ENCODE peak calls at places on chromosomes 12 and 14, in nine cellular contexts. One of them, this sample, is unnamed.
A peak's percentile ranks its signal among the peaks of the same experiment; 100 is the strongest.

GRCh38 chr12:106107566-106107965 is 31.2 kb downstream of the NUAK1 start:
- DNase-seq in NCI-H524: no peak
- DNase-seq in activated CD8-positive, alpha-beta memory T cell treated with anti-CD3 and anti-CD28 coated beads, Interleukin-2, amount 10 ng/mL, durations not matched to agents 7 days and 5 days: no peak
- DNase-seq in uterus: no peak
- DNase-seq in hepatocyte: peak; percentile 42
- DNase-seq in NCI-H1092 treated with DMSO at 0.1 percent for 48 hours: no peak
- DNase-seq in activated T-helper 1 cell treated with Interleukin-2 at 50 U/mL for 16 hours: no peak
- DNase-seq in CD4-positive, alpha-beta T cell: no peak
- DNase-seq in KBM-7: no peak
- DNase-seq in this sample: no peak

GRCh38 chr14:59116984-59117415 is 71.5 kb upstream of the DAAM1 start:
- DNase-seq in KBM-7: no peak
- DNase-seq in NCI-H524: no peak
- DNase-seq in NCI-H1092 treated with DMSO at 0.1 percent for 48 hours: no peak
- DNase-seq in uterus: no peak
- DNase-seq in activated CD8-positive, alpha-beta memory T cell treated with anti-CD3 and anti-CD28 coated beads, Interleukin-2, amount 10 ng/mL, durations not matched to agents 7 days and 5 days: no peak
- DNase-seq in CD4-positive, alpha-beta T cell: no peak
- DNase-seq in hepatocyte: peak; percentile 44
- DNase-seq in activated T-helper 1 cell treated with Interleukin-2 at 50 U/mL for 16 hours: no peak
- DNase-seq in this sample: no peak

GRCh38 chr12:31311634-31312258 is 14.2 kb downstream of the SINHCAF start:
- DNase-seq in hepatocyte: no peak
- DNase-seq in NCI-H524: no peak
- DNase-seq in uterus: no peak
- DNase-seq in activated T-helper 1 cell treated with Interleukin-2 at 50 U/mL for 16 hours: no peak
- DNase-seq in activated CD8-positive, alpha-beta memory T cell treated with anti-CD3 and anti-CD28 coated beads, Interleukin-2, amount 10 ng/mL, durations not matched to agents 7 days and 5 days: no peak
- DNase-seq in KBM-7: no peak
- DNase-seq in NCI-H1092 treated with DMSO at 0.1 percent for 48 hours: no peak
- DNase-seq in CD4-positive, alpha-beta T cell: no peak
- DNase-seq in this sample: no peak

GRCh38 chr12:101839324-101840283 is 8.8 kb upstream of the GNPTAB start:
- DNase-seq in KBM-7: peak; percentile 80
- DNase-seq in CD4-positive, alpha-beta T cell: peak; percentile 67
- DNase-seq in activated CD8-positive, alpha-beta memory T cell treated with anti-CD3 and anti-CD28 coated beads, Interleukin-2, amount 10 ng/mL, durations not matched to agents 7 days and 5 days: peak; percentile 77
- DNase-seq in uterus: peak; percentile 49
- DNase-seq in NCI-H524: peak; percentile 39
- DNase-seq in activated T-helper 1 cell treated with Interleukin-2 at 50 U/mL for 16 hours: peak; percentile 43
- DNase-seq in NCI-H1092 treated with DMSO at 0.1 percent for 48 hours: peak; percentile 3
- DNase-seq in hepatocyte: peak; percentile 77
- DNase-seq in this sample: no peak

GRCh38 chr12:121033625-121034349 is 5.3 kb downstream of the OASL start:
- DNase-seq in KBM-7: no peak
- DNase-seq in uterus: no peak
- DNase-seq in NCI-H524: no peak
- DNase-seq in hepatocyte: no peak
- DNase-seq in NCI-H1092 treated with DMSO at 0.1 percent for 48 hours: no peak
- DNase-seq in CD4-positive, alpha-beta T cell: peak; percentile 51
- DNase-seq in activated CD8-positive, alpha-beta memory T cell treated with anti-CD3 and anti-CD28 coated beads, Interleukin-2, amount 10 ng/mL, durations not matched to agents 7 days and 5 days: peak; percentile 80
- DNase-seq in activated T-helper 1 cell treated with Interleukin-2 at 50 U/mL for 16 hours: peak; percentile 43
- DNase-seq in this sample: no peak

GRCh38 chr12:89353823-89354629 is 1.7 kb upstream of the DUSP6 start:
- DNase-seq in uterus: peak; percentile 62
- DNase-seq in activated T-helper 1 cell treated with Interleukin-2 at 50 U/mL for 16 hours: peak; percentile 57
- DNase-seq in KBM-7: peak; percentile 88
- DNase-seq in activated CD8-positive, alpha-beta memory T cell treated with anti-CD3 and anti-CD28 coated beads, Interleukin-2, amount 10 ng/mL, durations not matched to agents 7 days and 5 days: peak; percentile 90
- DNase-seq in CD4-positive, alpha-beta T cell: peak; percentile 32
- DNase-seq in NCI-H1092 treated with DMSO at 0.1 percent for 48 hours: peak; percentile 45
- DNase-seq in hepatocyte: peak; percentile 84
- DNase-seq in NCI-H524: no peak
- DNase-seq in this sample: peak; percentile 59

GRCh38 chr12:79407671-79408622 is 282.8 kb downstream of the PAWR start:
- DNase-seq in activated CD8-positive, alpha-beta memory T cell treated with anti-CD3 and anti-CD28 coated beads, Interleukin-2, amount 10 ng/mL, durations not matched to agents 7 days and 5 days: no peak
- DNase-seq in hepatocyte: peak; percentile 77
- DNase-seq in uterus: peak; percentile 56
- DNase-seq in NCI-H1092 treated with DMSO at 0.1 percent for 48 hours: no peak
- DNase-seq in KBM-7: peak; percentile 43
- DNase-seq in CD4-positive, alpha-beta T cell: no peak
- DNase-seq in activated T-helper 1 cell treated with Interleukin-2 at 50 U/mL for 16 hours: no peak
- DNase-seq in NCI-H524: peak; percentile 19
- DNase-seq in this sample: peak; percentile 39

GRCh38 chr12:50678650-50679049 is 85.3 kb upstream of the ATF1 start:
- DNase-seq in CD4-positive, alpha-beta T cell: no peak
- DNase-seq in KBM-7: no peak
- DNase-seq in NCI-H524: no peak
- DNase-seq in activated CD8-positive, alpha-beta memory T cell treated with anti-CD3 and anti-CD28 coated beads, Interleukin-2, amount 10 ng/mL, durations not matched to agents 7 days and 5 days: no peak
- DNase-seq in hepatocyte: no peak
- DNase-seq in NCI-H1092 treated with DMSO at 0.1 percent for 48 hours: no peak
- DNase-seq in activated T-helper 1 cell treated with Interleukin-2 at 50 U/mL for 16 hours: no peak
- DNase-seq in uterus: no peak
- DNase-seq in this sample: no peak

This sample was measured in lower leg skin.